ENCODE peak calls at places on chromosomes 4 and X, in five cellular contexts. One of them, this sample, is unnamed.

GRCh38 chr4:25085621-25086020 is 54.9 kb upstream of the LGI2 start:
- DNase-seq in K562: no peak
- DNase-seq in A549: no peak
- DNase-seq in HepG2: no peak
- DNase-seq in GM12878: no peak
- DNase-seq in this sample: no peak

GRCh38 chr4:180635276-180635675 is 1607.9 kb upstream of the TENM3 start:
- DNase-seq in HepG2: no peak
- DNase-seq in A549: no peak
- DNase-seq in K562: no peak
- DNase-seq in GM12878: no peak
- DNase-seq in this sample: no peak

GRCh38 chrX:129823115-129823514 is 20.6 kb downstream of the ZDHHC9 start:
- DNase-seq in HepG2: no peak
- DNase-seq in A549: peak
- DNase-seq in GM12878: no peak
- DNase-seq in K562: peak
- DNase-seq in this sample: peak

GRCh38 chrX:9532349-9532748 is 67.5 kb downstream of the TBL1X start:
- DNase-seq in GM12878: no peak
- DNase-seq in A549: no peak
- DNase-seq in K562: no peak
- DNase-seq in HepG2: no peak
- DNase-seq in this sample: no peak

GRCh38 chr4:177297781-177298391 is 11.8 kb upstream of the NEIL3 start:
- DNase-seq in A549: no peak
- DNase-seq in K562: no peak
- DNase-seq in GM12878: no peak
- DNase-seq in HepG2: no peak
- DNase-seq in this sample: no peak

GRCh38 chr4:7462509-7462971 is 27.8 kb upstream of the PSAPL1 start:
- DNase-seq in A549: peak
- DNase-seq in K562: no peak
- DNase-seq in HepG2: peak
- DNase-seq in GM12878: no peak
- DNase-seq in this sample: peak

GRCh38 chr4:66769436-66769835 is 775.9 kb downstream of the CENPC start:
- DNase-seq in GM12878: no peak
- DNase-seq in K562: no peak
- DNase-seq in A549: no peak
- DNase-seq in HepG2: no peak
- DNase-seq in this sample: no peak

GRCh38 chrX:108353452-108353851 is 84.8 kb downstream of the COL4A6 start:
- DNase-seq in HepG2: no peak
- DNase-seq in K562: no peak
- DNase-seq in A549: no peak
- DNase-seq in GM12878: no peak
- DNase-seq in this sample: peak

GRCh38 chrX:68822641-68823410 is 6.0 kb upstream of the EFNB1 start:
- DNase-seq in HepG2: peak
- DNase-seq in K562: peak
- DNase-seq in GM12878: no peak
- DNase-seq in A549: peak
- DNase-seq in this sample: peak

GRCh38 chr4:75662626-75663025 is 10.6 kb downstream of the G3BP2 start:
- DNase-seq in GM12878: no peak
- DNase-seq in K562: no peak
- DNase-seq in A549: no peak
- DNase-seq in HepG2: no peak
- DNase-seq in this sample: no peak

GRCh38 chr4:74111990-74112389 is 13.0 kb upstream of the CXCL2 start:
- DNase-seq in HepG2: no peak
- DNase-seq in GM12878: no peak
- DNase-seq in K562: no peak
- DNase-seq in A549: no peak
- DNase-seq in this sample: peak

GRCh38 chr4:87032884-87033533 is 98.2 kb downstream of the AFF1 start:
- DNase-seq in HepG2: peak
- DNase-seq in K562: no peak
- DNase-seq in GM12878: no peak
- DNase-seq in A549: no peak
- DNase-seq in this sample: no peak

GRCh38 chr4:86894465-86894864 is 2.2 kb upstream of the C4orf36 start:
- DNase-seq in A549: no peak
- DNase-seq in GM12878: no peak
- DNase-seq in HepG2: no peak
- DNase-seq in K562: no peak
- DNase-seq in this sample: no peak

GRCh38 chrX:77442728-77443127 is 4.5 kb upstream of the FGF16 start:
- DNase-seq in GM12878: no peak
- DNase-seq in A549: peak
- DNase-seq in HepG2: peak
- DNase-seq in K562: no peak
- DNase-seq in this sample: no peak

GRCh38 chr4:6230502-6230785 is 30.1 kb upstream of the JAKMIP1 start:
- DNase-seq in K562: no peak
- DNase-seq in GM12878: no peak
- DNase-seq in HepG2: no peak
- DNase-seq in A549: no peak
- DNase-seq in this sample: no peak

GRCh38 chr4:169271692-169272007 is 894 bp upstream of the SH3RF1 start:
- DNase-seq in HepG2: no peak
- DNase-seq in K562: no peak
- DNase-seq in A549: no peak
- DNase-seq in GM12878: no peak
- DNase-seq in this sample: no peak

GRCh38 chr4:881709-882108 is 50.4 kb downstream of the GAK start:
- DNase-seq in A549: no peak
- DNase-seq in K562: no peak
- DNase-seq in GM12878: no peak
- DNase-seq in HepG2: no peak
- DNase-seq in this sample: no peak

GRCh38 chr4:878796-879729 is 53.1 kb downstream of the GAK start:
- DNase-seq in GM12878: no peak
- DNase-seq in A549: no peak
- DNase-seq in HepG2: no peak
- DNase-seq in K562: no peak
- DNase-seq in this sample: no peak

GRCh38 chr4:880684-881405 is 51.3 kb downstream of the GAK start:
- DNase-seq in GM12878: no peak
- DNase-seq in HepG2: no peak
- DNase-seq in A549: no peak
- DNase-seq in K562: no peak
- DNase-seq in this sample: no peak

GRCh38 chr4:877502-877901 is 51.6 kb upstream of the CPLX1 start:
- DNase-seq in HepG2: no peak
- DNase-seq in GM12878: no peak
- DNase-seq in A549: no peak
- DNase-seq in K562: no peak
- DNase-seq in this sample: no peak

GRCh38 chr4:879730-880079 is 52.4 kb downstream of the GAK start:
- DNase-seq in GM12878: peak
- DNase-seq in K562: no peak
- DNase-seq in A549: no peak
- DNase-seq in HepG2: no peak
- DNase-seq in this sample: no peak
- TF ChIP-seq JUNB in GM12878: no peak
- TF ChIP-seq JUNB in K562: no peak
- TF ChIP-seq JUNB in A549: no peak
- TF ChIP-seq JUNB in HepG2: no peak
- TF ChIP-seq JUNB in this sample: no peak

DNA sequence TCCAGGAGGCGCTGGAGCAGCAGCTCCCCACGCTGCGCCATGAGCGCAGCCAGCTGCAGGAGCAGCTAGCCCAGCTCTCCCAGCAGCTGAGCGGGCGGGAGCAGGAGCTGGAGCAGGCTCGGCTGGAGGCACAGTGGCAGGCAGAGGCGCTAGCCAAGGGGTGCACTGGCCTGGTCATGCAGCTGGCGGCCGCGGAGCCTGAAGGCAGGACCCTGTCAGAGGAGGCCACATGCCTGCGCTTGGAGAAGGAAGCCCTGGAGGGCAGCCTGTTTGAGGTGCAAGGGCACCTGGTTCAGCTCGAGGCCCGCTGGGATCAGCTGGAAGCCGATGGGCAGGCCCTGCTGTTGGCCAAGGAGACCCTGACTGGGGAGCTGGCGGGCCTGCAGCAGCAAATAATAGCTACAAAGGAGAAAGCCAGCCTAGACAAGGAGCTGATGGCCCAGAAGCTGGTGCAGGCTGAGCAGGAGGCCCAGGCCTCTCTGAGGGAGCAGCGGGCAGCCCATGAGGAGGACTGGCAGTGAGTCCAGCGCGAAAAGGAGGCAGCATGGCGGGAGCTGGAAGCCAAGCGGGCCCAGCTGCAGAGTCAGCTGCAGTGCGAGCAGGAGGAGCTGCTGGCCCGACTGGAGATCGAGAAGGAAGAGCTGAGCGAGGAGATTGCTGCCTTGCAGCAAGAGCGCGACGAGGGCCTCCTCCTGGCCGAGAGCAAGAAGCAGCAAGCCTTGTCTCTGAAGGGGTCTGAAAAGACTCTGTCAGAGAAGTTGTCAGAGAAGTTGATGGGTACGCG is 13.6 kb downstream of the SMIM10L2A start:
- DNase-seq in A549: no peak
- DNase-seq in K562: no peak
- DNase-seq in GM12878: no peak
- DNase-seq in HepG2: no peak
- DNase-seq in this sample: no peak
- H3K27ac ChIP-seq in A549: no peak
- H3K27ac ChIP-seq in K562: no peak
- H3K27ac ChIP-seq in GM12878: no peak
- H3K27ac ChIP-seq in HepG2: no peak
- H3K27ac ChIP-seq in this sample: no peak

DNA sequence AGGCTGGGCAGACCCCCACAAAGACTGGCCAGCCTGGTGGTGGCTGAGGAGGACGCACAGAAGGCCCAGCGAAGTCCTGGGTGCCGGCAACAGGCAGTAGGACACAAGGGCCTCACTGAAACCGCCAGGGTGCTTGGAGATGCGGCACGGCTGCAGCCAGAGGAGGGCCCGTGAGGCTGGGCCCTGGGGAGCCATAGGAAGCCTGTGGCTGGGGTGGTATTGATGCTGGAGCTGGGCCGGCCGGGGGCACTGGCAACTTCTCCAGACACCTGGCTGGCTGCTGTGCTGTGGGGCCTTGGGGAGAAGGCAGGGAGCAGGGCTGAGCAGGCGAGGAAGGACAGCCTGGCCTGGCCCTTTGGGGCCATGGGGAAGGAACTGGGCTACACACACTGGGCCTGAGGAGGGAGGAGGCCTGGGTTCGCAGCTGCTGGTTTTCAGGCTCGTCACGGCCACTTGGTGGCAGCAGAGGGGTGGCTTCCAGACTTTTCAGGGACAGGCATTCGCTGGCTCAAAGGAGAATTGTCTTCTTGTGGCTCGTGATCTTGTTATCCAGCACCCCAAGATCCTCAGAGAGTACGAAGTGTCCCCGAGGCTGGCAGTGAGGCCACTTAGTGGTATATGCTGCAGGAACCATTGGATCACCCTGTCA is 37.2 kb downstream of the ATP2B3 start:
- DNase-seq in HepG2: peak
- DNase-seq in K562: peak
- DNase-seq in A549: peak
- DNase-seq in GM12878: no peak
- DNase-seq in this sample: peak
- TF ChIP-seq JUNB in HepG2: no peak
- TF ChIP-seq JUNB in K562: no peak
- TF ChIP-seq JUNB in A549: no peak
- TF ChIP-seq JUNB in GM12878: no peak
- TF ChIP-seq JUNB in this sample: no peak

DNA sequence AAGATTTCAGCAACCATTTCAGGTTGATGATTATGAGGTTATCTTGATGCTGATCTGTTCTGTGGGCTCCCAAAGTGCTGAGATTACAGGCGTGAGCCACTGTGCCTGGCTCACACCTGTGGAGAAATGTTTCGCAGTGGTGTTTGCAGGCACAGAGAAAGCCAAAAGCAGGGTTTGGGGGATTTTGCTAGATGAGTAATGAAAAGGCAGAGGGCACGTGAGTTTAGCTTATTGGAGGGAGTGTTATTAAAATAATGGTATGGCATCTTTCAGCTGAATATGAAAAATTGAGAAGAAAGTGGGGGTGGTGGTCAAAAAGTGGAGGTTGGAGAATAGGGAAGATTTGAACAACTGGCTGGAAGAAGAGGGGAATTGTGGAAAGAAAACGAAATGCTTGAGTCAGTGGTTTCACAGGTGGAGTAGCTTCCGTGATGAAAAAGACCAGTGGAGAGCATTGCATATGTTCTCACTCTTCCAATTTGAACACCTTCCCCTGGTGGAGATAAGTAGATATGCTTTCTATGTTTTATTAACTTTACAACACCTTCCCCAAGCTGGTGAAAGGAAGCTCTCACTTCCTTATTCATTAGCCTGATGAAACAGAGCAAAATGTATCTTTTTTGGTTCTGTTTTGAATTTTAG is 1.1 kb upstream of the CHST7 start:
- DNase-seq in K562: peak
- DNase-seq in HepG2: no peak
- DNase-seq in A549: peak
- DNase-seq in GM12878: peak
- DNase-seq in this sample: no peak
- H3K27ac ChIP-seq in K562: no peak
- H3K27ac ChIP-seq in HepG2: no peak
- H3K27ac ChIP-seq in A549: peak
- H3K27ac ChIP-seq in GM12878: peak
- H3K27ac ChIP-seq in this sample: no peak

DNA sequence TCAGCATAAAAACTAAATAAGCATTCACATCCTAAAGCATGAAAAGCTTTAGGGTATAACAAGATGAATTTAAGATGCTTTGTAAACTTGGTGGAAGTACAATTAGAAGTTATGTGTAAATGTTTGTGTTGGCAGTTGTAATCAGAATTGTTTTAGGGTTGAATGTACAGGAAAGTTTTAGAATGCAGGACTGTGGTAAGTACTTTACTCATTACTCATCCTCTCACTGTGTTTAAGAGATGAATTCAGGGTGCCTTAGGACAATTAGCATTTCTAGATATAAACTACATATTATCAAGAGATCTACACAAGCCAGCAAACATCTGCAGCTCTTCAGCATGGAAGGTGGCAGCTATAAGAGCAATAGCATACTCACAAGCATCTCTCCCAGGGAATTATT is 77.5 kb upstream of the ELOVL6 start:
- DNase-seq in GM12878: no peak
- DNase-seq in K562: no peak
- DNase-seq in A549: no peak
- DNase-seq in HepG2: no peak
- DNase-seq in this sample: no peak
- TF ChIP-seq JUNB in GM12878: no peak
- TF ChIP-seq JUNB in K562: no peak
- TF ChIP-seq JUNB in A549: no peak
- TF ChIP-seq JUNB in HepG2: no peak
- TF ChIP-seq JUNB in this sample: no peak